ENCODE peak calls at places on chromosome 15, in four cellular contexts. One of them, this sample, is unnamed.
A peak's percentile ranks its signal among the peaks of the same experiment; 100 is the strongest.

GRCh38 chr15:92619380-92620101 is 36.0 kb downstream of the FAM174B start:
- DNase-seq in astrocyte: peak; percentile 64
- DNase-seq in H1: no peak
- DNase-seq in HCT116: no peak
- DNase-seq in this sample: no peak

GRCh38 chr15:83854950-83855707 is 201.2 kb downstream of the ADAMTSL3 start:
- DNase-seq in HCT116: no peak
- DNase-seq in astrocyte: no peak
- DNase-seq in H1: no peak
- DNase-seq in this sample: no peak

GRCh38 chr15:31069360-31070000 is 32.0 kb downstream of the TRPM1 start:
- DNase-seq in HCT116: no peak
- DNase-seq in astrocyte: no peak
- DNase-seq in H1: no peak
- DNase-seq in this sample: no peak

GRCh38 chr15:62444104-62445027 is 279.3 kb upstream of the C2CD4B start:
- DNase-seq in HCT116: peak; percentile 10
- DNase-seq in H1: no peak
- DNase-seq in astrocyte: peak; percentile 98
- DNase-seq in this sample: no peak

GRCh38 chr15:70251246-70251990 is 153.7 kb upstream of the TLE3 start:
- DNase-seq in H1: no peak
- DNase-seq in astrocyte: no peak
- DNase-seq in HCT116: no peak
- DNase-seq in this sample: no peak

GRCh38 chr15:92500023-92500630 is 106.4 kb downstream of the ST8SIA2 start:
- DNase-seq in HCT116: no peak
- DNase-seq in H1: no peak
- DNase-seq in astrocyte: no peak
- DNase-seq in this sample: no peak

GRCh38 chr15:95287774-95288173 is 1042.7 kb upstream of the NR2F2 start:
- DNase-seq in H1: no peak
- DNase-seq in astrocyte: no peak
- DNase-seq in HCT116: no peak
- DNase-seq in this sample: no peak

GRCh38 chr15:96356494-96357455 is 26.3 kb downstream of the NR2F2 start:
- DNase-seq in astrocyte: peak; percentile 81
- DNase-seq in H1: no peak
- DNase-seq in HCT116: peak; percentile 72
- DNase-seq in this sample: no peak

GRCh38 chr15:59247364-59247763 is 40.7 kb downstream of the LDHAL6B start:
- DNase-seq in astrocyte: peak; percentile 47
- DNase-seq in HCT116: no peak
- DNase-seq in H1: peak; percentile 15
- DNase-seq in this sample: peak; percentile 5

GRCh38 chr15:94346272-94346671 is 114.9 kb downstream of the MCTP2 start:
- DNase-seq in HCT116: no peak
- DNase-seq in astrocyte: no peak
- DNase-seq in H1: no peak
- DNase-seq in this sample: no peak

GRCh38 chr15:95742836-95743235 is 587.7 kb upstream of the NR2F2 start:
- DNase-seq in HCT116: no peak
- DNase-seq in H1: no peak
- DNase-seq in astrocyte: no peak
- DNase-seq in this sample: no peak

GRCh38 chr15:100116416-100117190 is 225.2 kb downstream of the ADAMTS17 start:
- DNase-seq in HCT116: no peak
- DNase-seq in astrocyte: no peak
- DNase-seq in H1: no peak
- DNase-seq in this sample: no peak

GRCh38 chr15:86062646-86063193 is 17.0 kb upstream of the AGBL1 start:
- DNase-seq in HCT116: no peak
- DNase-seq in astrocyte: no peak
- DNase-seq in H1: no peak
- DNase-seq in this sample: no peak

GRCh38 chr15:85941186-85941855 is 138.3 kb upstream of the AGBL1 start:
- DNase-seq in HCT116: no peak
- DNase-seq in H1: no peak
- DNase-seq in astrocyte: peak; percentile 96
- DNase-seq in this sample: no peak

GRCh38 chr15:38577405-38577987 is 12.9 kb upstream of the RASGRP1 start:
- DNase-seq in HCT116: no peak
- DNase-seq in astrocyte: no peak
- DNase-seq in H1: no peak
- DNase-seq in this sample: no peak

GRCh38 chr15:91857772-91858171 is 4.3 kb downstream of the SLCO3A1 start:
- DNase-seq in HCT116: no peak
- DNase-seq in H1: no peak
- DNase-seq in astrocyte: no peak
- DNase-seq in this sample: no peak

GRCh38 chr15:70474682-70475438 is 288.5 kb downstream of the UACA start:
- DNase-seq in H1: no peak
- DNase-seq in HCT116: peak; percentile 82
- DNase-seq in astrocyte: peak; percentile 100
- DNase-seq in this sample: no peak

GRCh38 chr15:90957105-90957790 is 2.6 kb downstream of the RCCD1 start:
- DNase-seq in HCT116: no peak
- DNase-seq in astrocyte: peak; percentile 25
- DNase-seq in H1: no peak
- DNase-seq in this sample: no peak

GRCh38 chr15:72420580-72420979 is 22.5 kb downstream of the TMEM202 start:
- DNase-seq in HCT116: no peak
- DNase-seq in H1: no peak
- DNase-seq in astrocyte: no peak
- DNase-seq in this sample: no peak

GRCh38 chr15:47184405-47185221 is 532.7 kb upstream of the SEMA6D start:
- DNase-seq in HCT116: no peak
- DNase-seq in H1: no peak
- DNase-seq in astrocyte: peak; percentile 14
- DNase-seq in this sample: no peak

GRCh38 chr15:71357357-71357756 is 242.1 kb downstream of the THSD4 start:
- DNase-seq in astrocyte: no peak
- DNase-seq in H1: no peak
- DNase-seq in HCT116: no peak
- DNase-seq in this sample: no peak

GRCh38 chr15:25051399-25052154 is 96.8 kb downstream of the SNRPN start:
- DNase-seq in H1: no peak
- DNase-seq in astrocyte: no peak
- DNase-seq in HCT116: no peak
- DNase-seq in this sample: no peak

GRCh38 chr15:48945386-48945785 is 18.3 kb downstream of the SHC4 start:
- DNase-seq in astrocyte: no peak
- DNase-seq in H1: no peak
- DNase-seq in HCT116: no peak
- DNase-seq in this sample: no peak

GRCh38 chr15:72170691-72171090 is 26.9 kb downstream of the GRAMD2A start:
- DNase-seq in H1: no peak
- DNase-seq in astrocyte: no peak
- DNase-seq in HCT116: no peak
- DNase-seq in this sample: no peak

GRCh38 chr15:80615361-80615736 is 79.8 kb upstream of the ABHD17C start:
- DNase-seq in H1: no peak
- DNase-seq in HCT116: no peak
- DNase-seq in astrocyte: no peak
- DNase-seq in this sample: no peak

GRCh38 chr15:98025237-98025636 is 64.7 kb downstream of the ARRDC4 start:
- DNase-seq in HCT116: no peak
- DNase-seq in H1: no peak
- DNase-seq in astrocyte: peak; percentile 62
- DNase-seq in this sample: no peak

GRCh38 chr15:85331666-85332261 is 48.6 kb upstream of the AKAP13 start:
- DNase-seq in H1: no peak
- DNase-seq in astrocyte: no peak
- DNase-seq in HCT116: no peak
- DNase-seq in this sample: no peak

GRCh38 chr15:65086680-65087111 is 10.2 kb downstream of the KBTBD13 start:
- DNase-seq in astrocyte: no peak
- DNase-seq in HCT116: no peak
- DNase-seq in H1: no peak
- DNase-seq in this sample: no peak

GRCh38 chr15:38010390-38010789 is 76.0 kb downstream of the TMCO5A start:
- DNase-seq in astrocyte: peak; percentile 18
- DNase-seq in H1: no peak
- DNase-seq in HCT116: no peak
- DNase-seq in this sample: no peak

GRCh38 chr15:74827632-74828031 is 1.2 kb downstream of the CPLX3 start:
- DNase-seq in H1: no peak
- DNase-seq in HCT116: no peak
- DNase-seq in astrocyte: no peak
- DNase-seq in this sample: no peak

GRCh38 chr15:81072551-81072950 is 61.5 kb upstream of the CFAP161 start:
- DNase-seq in HCT116: no peak
- DNase-seq in astrocyte: no peak
- DNase-seq in H1: no peak
- DNase-seq in this sample: no peak

GRCh38 chr15:34655198-34655770 is 71.8 kb upstream of the GOLGA8B start:
- DNase-seq in HCT116: no peak
- DNase-seq in H1: no peak
- DNase-seq in astrocyte: no peak
- DNase-seq in this sample: no peak

GRCh38 chr15:34652726-34653033 is 69.2 kb upstream of the GOLGA8B start:
- DNase-seq in H1: no peak
- DNase-seq in astrocyte: no peak
- DNase-seq in HCT116: no peak
- DNase-seq in this sample: no peak

GRCh38 chr15:34651962-34652725 is 68.7 kb upstream of the GOLGA8B start:
- DNase-seq in HCT116: no peak
- DNase-seq in H1: no peak
- DNase-seq in astrocyte: no peak
- DNase-seq in this sample: no peak

GRCh38 chr15:34656005-34656604 is 72.7 kb upstream of the GOLGA8B start:
- DNase-seq in H1: no peak
- DNase-seq in astrocyte: no peak
- DNase-seq in HCT116: no peak
- DNase-seq in this sample: no peak

GRCh38 chr15:34654625-34655024 is 71.2 kb upstream of the GOLGA8B start:
- DNase-seq in HCT116: no peak
- DNase-seq in H1: no peak
- DNase-seq in astrocyte: no peak
- DNase-seq in this sample: no peak
- H3K9ac ChIP-seq in HCT116: no peak overlapping the region
- H3K9ac ChIP-seq in H1: no peak overlapping the region
- H3K9ac ChIP-seq in astrocyte: no peak overlapping the region
- H3K9ac ChIP-seq in this sample: no peak overlapping the region

DNA sequence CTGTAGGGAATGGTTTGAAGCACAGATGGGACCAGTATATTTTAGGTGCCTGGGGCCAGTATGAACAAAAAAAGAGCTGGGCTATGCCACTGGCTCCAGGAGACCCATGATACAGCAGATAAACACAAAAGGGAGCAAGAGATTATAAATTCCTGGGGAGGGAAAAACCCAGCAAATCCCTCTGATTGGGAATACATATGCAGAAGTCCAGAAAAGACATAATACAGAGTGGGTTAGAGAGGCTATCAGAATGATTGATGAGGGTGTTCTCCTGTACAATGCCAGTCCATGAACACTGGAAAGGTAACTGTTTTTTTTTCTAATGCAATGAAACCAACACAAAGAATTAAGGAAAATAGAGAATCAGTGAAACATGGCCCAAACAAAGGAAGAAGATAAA is 5.4 kb upstream of the VPS39 start:
- DNase-seq in HCT116: no peak
- DNase-seq in H1: no peak
- DNase-seq in astrocyte: no peak
- DNase-seq in this sample: no peak
- H3K36me3 ChIP-seq in HCT116: peaks cover 28% of the 10 kb centered on the region
- H3K36me3 ChIP-seq in H1: peaks cover 7% of the 10 kb centered on the region
- H3K36me3 ChIP-seq in astrocyte: peaks cover 53% of the 10 kb centered on the region
- H3K36me3 ChIP-seq in this sample: peaks cover 65% of the 10 kb centered on the region

GRCh38 chr15:40104865-40105516 is 3.7 kb downstream of the BMF start:
- DNase-seq in astrocyte: peak; percentile 52
- DNase-seq in HCT116: peak; percentile 73
- DNase-seq in H1: no peak
- DNase-seq in this sample: peak; percentile 63

GRCh38 chr15:40103864-40104271 is 4.8 kb downstream of the BMF start:
- DNase-seq in HCT116: no peak
- DNase-seq in astrocyte: no peak
- DNase-seq in H1: no peak
- DNase-seq in this sample: no peak

GRCh38 chr15:40103124-40103858 is 5.4 kb downstream of the BMF start:
- DNase-seq in HCT116: no peak
- DNase-seq in astrocyte: peak; percentile 71
- DNase-seq in H1: no peak
- DNase-seq in this sample: no peak

GRCh38 chr15:40105517-40106202 is 3.0 kb downstream of the BMF start:
- DNase-seq in astrocyte: no peak
- DNase-seq in HCT116: no peak
- DNase-seq in H1: no peak
- DNase-seq in this sample: no peak

DNA sequence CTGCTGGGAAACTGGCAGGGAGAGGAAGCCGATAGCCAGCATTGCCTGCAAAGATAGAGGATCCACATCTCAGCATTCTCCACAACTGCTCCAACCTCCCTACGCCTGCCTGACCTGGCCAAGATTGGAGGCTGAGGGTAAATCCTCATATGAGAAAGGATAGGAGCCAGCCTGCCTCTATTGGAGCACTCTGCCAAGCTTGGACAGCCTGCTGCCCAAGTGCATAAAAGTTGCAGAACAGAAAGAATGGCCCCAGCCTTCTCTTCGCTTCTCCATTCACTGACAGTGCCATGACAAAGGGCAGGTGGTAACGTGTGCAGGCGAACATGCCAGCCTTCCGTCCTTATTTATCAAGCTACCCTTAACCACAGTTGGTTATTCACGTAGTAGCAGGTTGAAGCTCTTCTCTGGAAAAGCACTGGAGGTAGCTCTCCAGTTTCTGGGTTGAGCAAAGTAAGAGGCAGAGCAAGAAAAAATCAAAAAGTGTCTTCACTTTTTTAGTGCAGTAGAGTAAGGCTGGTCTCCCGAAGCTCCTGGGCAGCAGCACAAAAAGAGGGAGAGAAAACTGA is 4.3 kb downstream of the BMF start:
- DNase-seq in H1: no peak
- DNase-seq in astrocyte: no peak
- DNase-seq in HCT116: no peak
- DNase-seq in this sample: no peak
- TF ChIP-seq EZH2 in H1: no peak
- TF ChIP-seq EZH2 in astrocyte: no peak
- TF ChIP-seq EZH2 in HCT116: no peak
- TF ChIP-seq EZH2 in this sample: no peak

GRCh38 chr15:63504247-63504978 is at the start of gene USP3:
- DNase-seq in astrocyte: peak; percentile 91
- DNase-seq in HCT116: peak; percentile 89
- DNase-seq in H1: peak; percentile 72
- DNase-seq in this sample: no peak

GRCh38 chr15:63506537-63507035 is 2.2 kb downstream of the USP3 start:
- DNase-seq in H1: no peak
- DNase-seq in astrocyte: peak; percentile 19
- DNase-seq in HCT116: no peak
- DNase-seq in this sample: no peak

GRCh38 chr15:63503739-63504246 is 600 bp upstream of the USP3 start:
- DNase-seq in H1: no peak
- DNase-seq in HCT116: peak; percentile 75
- DNase-seq in astrocyte: peak; percentile 86
- DNase-seq in this sample: no peak

GRCh38 chr15:63504979-63505841 is 817 bp downstream of the USP3 start:
- DNase-seq in H1: no peak
- DNase-seq in HCT116: no peak
- DNase-seq in astrocyte: peak; percentile 45
- DNase-seq in this sample: no peak

GRCh38 chr15:63505842-63506222 is 1.4 kb downstream of the USP3 start:
- DNase-seq in HCT116: no peak
- DNase-seq in H1: no peak
- DNase-seq in astrocyte: peak; percentile 47
- DNase-seq in this sample: no peak
- H3K9ac ChIP-seq in HCT116: peak overlapping the region; percentile 85
- H3K9ac ChIP-seq in H1: no peak overlapping the region
- H3K9ac ChIP-seq in astrocyte: peak overlapping the region; percentile 93
- H3K9ac ChIP-seq in this sample: peak overlapping the region; percentile 90

This sample was measured in SK-N-MC.